ENCODE peak calls at places on chromosomes 13 and 19, in five cellular contexts. M is GM12892, A is GF-D8, I is K562, P is Caki2. Y is an unnamed sample.

GRCh38 chr19:18839465-18840287 is 7.9 kb downstream of the UPF1 start:
- DNase-seq in M (no peak), P (no peak), A (no peak), I (no peak), Y (no peak)

GRCh38 chr19:4115050-4115817 is 8.7 kb downstream of the MAP2K2 start:
- DNase-seq in M (peak; percentile 86), I (no peak), P (no peak), A (no peak), Y (no peak)

GRCh38 chr13:30308548-30308947 is 1.2 kb upstream of the KATNAL1 start:
- DNase-seq in I (peak; percentile 88), M (no peak), P (peak; percentile 30), A (peak; percentile 44), Y (peak; percentile 51)

GRCh38 chr19:28291874-28292273 is 921.1 kb downstream of the UQCRFS1 start:
- DNase-seq in P (no peak), A (no peak), I (no peak), M (no peak), Y (no peak)

GRCh38 chr19:17496337-17496997 is 15.0 kb upstream of the PGLS start:
- DNase-seq in A (peak; percentile 39), I (peak; percentile 90), P (peak; percentile 46), M (peak; percentile 90), Y (peak; percentile 93)

GRCh38 chr13:43132228-43132627 is 108.8 kb downstream of the DNAJC15 start:
- DNase-seq in P (no peak), M (no peak), I (peak; percentile 4), A (no peak), Y (no peak)

GRCh38 chr13:114078501-114079451 is 53.6 kb downstream of the RASA3 start:
- DNase-seq in M (no peak), I (no peak), A (no peak), P (no peak), Y (no peak)

GRCh38 chr19:47587295-47587694 is 14.3 kb upstream of the ZNF541 start:
- DNase-seq in I (no peak), M (no peak), A (no peak), P (no peak), Y (no peak)

GRCh38 chr19:42295831-42296525 is 6.0 kb upstream of the PRR19 start:
- DNase-seq in A (no peak), P (peak; percentile 69), M (peak; percentile 89), I (peak; percentile 86), Y (peak; percentile 79)

Y was measured in KBM-7.